ENCODE peak calls at places on chromosomes 16 and 17, in eight cellular contexts. One of them, this sample, is unnamed.

GRCh38 chr17:29571486-29571882 is 3.0 kb downstream of the TP53I13 start:
- DNase-seq in IMR-90: no peak
- DNase-seq in GM23248: no peak
- DNase-seq in DND-41: no peak
- DNase-seq in MM.1S: no peak
- DNase-seq in neuronal stem cell: no peak
- DNase-seq in keratinocyte: no peak
- DNase-seq in fibroblast of lung: no peak
- DNase-seq in this sample: no peak

GRCh38 chr16:69424935-69425784 is 741 bp downstream of the CYB5B start:
- DNase-seq in keratinocyte: no peak
- DNase-seq in MM.1S: no peak
- DNase-seq in IMR-90: no peak
- DNase-seq in fibroblast of lung: no peak
- DNase-seq in DND-41: peak
- DNase-seq in GM23248: no peak
- DNase-seq in neuronal stem cell: no peak
- DNase-seq in this sample: no peak

GRCh38 chr16:10617662-10618420 is 37.4 kb upstream of the EMP2 start:
- DNase-seq in keratinocyte: no peak
- DNase-seq in GM23248: peak
- DNase-seq in IMR-90: no peak
- DNase-seq in DND-41: no peak
- DNase-seq in neuronal stem cell: no peak
- DNase-seq in fibroblast of lung: no peak
- DNase-seq in MM.1S: no peak
- DNase-seq in this sample: no peak

GRCh38 chr17:69284646-69285045 is 42.3 kb downstream of the ABCA5 start:
- DNase-seq in neuronal stem cell: no peak
- DNase-seq in MM.1S: no peak
- DNase-seq in fibroblast of lung: no peak
- DNase-seq in IMR-90: no peak
- DNase-seq in GM23248: no peak
- DNase-seq in keratinocyte: no peak
- DNase-seq in DND-41: no peak
- DNase-seq in this sample: no peak

GRCh38 chr17:39281806-39282205 is 56.1 kb upstream of the STAC2 start:
- DNase-seq in GM23248: peak
- DNase-seq in DND-41: no peak
- DNase-seq in fibroblast of lung: no peak
- DNase-seq in keratinocyte: no peak
- DNase-seq in MM.1S: no peak
- DNase-seq in IMR-90: peak
- DNase-seq in neuronal stem cell: no peak
- DNase-seq in this sample: no peak

GRCh38 chr17:364766-365165 is 12.2 kb upstream of the RPH3AL start:
- DNase-seq in keratinocyte: no peak
- DNase-seq in GM23248: no peak
- DNase-seq in neuronal stem cell: no peak
- DNase-seq in MM.1S: no peak
- DNase-seq in fibroblast of lung: no peak
- DNase-seq in IMR-90: no peak
- DNase-seq in DND-41: no peak
- DNase-seq in this sample: no peak

GRCh38 chr16:54477766-54478165 is 191.2 kb upstream of the IRX3 start:
- DNase-seq in fibroblast of lung: no peak
- DNase-seq in neuronal stem cell: no peak
- DNase-seq in IMR-90: no peak
- DNase-seq in MM.1S: no peak
- DNase-seq in DND-41: no peak
- DNase-seq in GM23248: no peak
- DNase-seq in keratinocyte: no peak
- DNase-seq in this sample: no peak

GRCh38 chr17:27952366-27952765 is 59.2 kb upstream of the LYRM9 start:
- DNase-seq in neuronal stem cell: no peak
- DNase-seq in DND-41: no peak
- DNase-seq in keratinocyte: no peak
- DNase-seq in GM23248: no peak
- DNase-seq in fibroblast of lung: no peak
- DNase-seq in MM.1S: no peak
- DNase-seq in IMR-90: no peak
- DNase-seq in this sample: no peak

GRCh38 chr17:36691606-36692005 is 90.2 kb downstream of the MRM1 start:
- DNase-seq in neuronal stem cell: no peak
- DNase-seq in fibroblast of lung: no peak
- DNase-seq in keratinocyte: no peak
- DNase-seq in DND-41: no peak
- DNase-seq in IMR-90: no peak
- DNase-seq in GM23248: no peak
- DNase-seq in MM.1S: no peak
- DNase-seq in this sample: no peak

GRCh38 chr17:38905375-38905774 is 20.0 kb upstream of the LASP1NB start:
- DNase-seq in keratinocyte: no peak
- DNase-seq in MM.1S: no peak
- DNase-seq in GM23248: no peak
- DNase-seq in IMR-90: no peak
- DNase-seq in fibroblast of lung: no peak
- DNase-seq in neuronal stem cell: no peak
- DNase-seq in DND-41: no peak
- DNase-seq in this sample: no peak

GRCh38 chr17:8859029-8859803 is 8.3 kb downstream of the PIK3R6 start:
- DNase-seq in neuronal stem cell: no peak
- DNase-seq in MM.1S: no peak
- DNase-seq in keratinocyte: no peak
- DNase-seq in DND-41: peak
- DNase-seq in fibroblast of lung: no peak
- DNase-seq in GM23248: peak
- DNase-seq in IMR-90: peak
- DNase-seq in this sample: no peak

GRCh38 chr16:68737046-68737729 is at the start of gene CDH1:
- DNase-seq in MM.1S: no peak
- DNase-seq in IMR-90: no peak
- DNase-seq in keratinocyte: no peak
- DNase-seq in neuronal stem cell: no peak
- DNase-seq in DND-41: no peak
- DNase-seq in GM23248: no peak
- DNase-seq in fibroblast of lung: no peak
- DNase-seq in this sample: peak

GRCh38 chr16:15658149-15658548 is 8.1 kb downstream of the NDE1 start:
- DNase-seq in keratinocyte: no peak
- DNase-seq in MM.1S: no peak
- DNase-seq in GM23248: no peak
- DNase-seq in IMR-90: no peak
- DNase-seq in neuronal stem cell: no peak
- DNase-seq in DND-41: no peak
- DNase-seq in fibroblast of lung: no peak
- DNase-seq in this sample: no peak

GRCh38 chr17:79803421-79803996 is 6.6 kb upstream of the CBX8 start:
- DNase-seq in GM23248: no peak
- DNase-seq in MM.1S: no peak
- DNase-seq in DND-41: no peak
- DNase-seq in neuronal stem cell: no peak
- DNase-seq in IMR-90: no peak
- DNase-seq in keratinocyte: no peak
- DNase-seq in fibroblast of lung: no peak
- DNase-seq in this sample: no peak

GRCh38 chr17:59093702-59094231 is 12.9 kb downstream of the TRIM37 start:
- DNase-seq in GM23248: peak
- DNase-seq in DND-41: no peak
- DNase-seq in IMR-90: peak
- DNase-seq in MM.1S: no peak
- DNase-seq in keratinocyte: peak
- DNase-seq in fibroblast of lung: peak
- DNase-seq in neuronal stem cell: no peak
- DNase-seq in this sample: peak

GRCh38 chr17:62062936-62063335 is 2.1 kb downstream of the MED13 start:
- DNase-seq in fibroblast of lung: peak
- DNase-seq in IMR-90: no peak
- DNase-seq in GM23248: no peak
- DNase-seq in neuronal stem cell: no peak
- DNase-seq in keratinocyte: no peak
- DNase-seq in MM.1S: no peak
- DNase-seq in DND-41: peak
- DNase-seq in this sample: no peak

GRCh38 chr17:77208217-77208808 is 67.5 kb downstream of the SEC14L1 start:
- DNase-seq in DND-41: no peak
- DNase-seq in IMR-90: peak
- DNase-seq in GM23248: peak
- DNase-seq in keratinocyte: no peak
- DNase-seq in fibroblast of lung: peak
- DNase-seq in neuronal stem cell: no peak
- DNase-seq in MM.1S: peak
- DNase-seq in this sample: peak

GRCh38 chr17:70478883-70479282 is 309.6 kb downstream of the KCNJ2 start:
- DNase-seq in neuronal stem cell: no peak
- DNase-seq in keratinocyte: no peak
- DNase-seq in GM23248: no peak
- DNase-seq in MM.1S: no peak
- DNase-seq in fibroblast of lung: peak
- DNase-seq in IMR-90: no peak
- DNase-seq in DND-41: no peak
- DNase-seq in this sample: no peak

GRCh38 chr17:41972571-41973411 is 6.2 kb downstream of the CNP start:
- DNase-seq in keratinocyte: no peak
- DNase-seq in IMR-90: no peak
- DNase-seq in neuronal stem cell: no peak
- DNase-seq in GM23248: no peak
- DNase-seq in DND-41: peak
- DNase-seq in fibroblast of lung: no peak
- DNase-seq in MM.1S: no peak
- DNase-seq in this sample: no peak

GRCh38 chr17:77356109-77356689 is 215.4 kb downstream of the SEC14L1 start:
- DNase-seq in neuronal stem cell: no peak
- DNase-seq in GM23248: peak
- DNase-seq in fibroblast of lung: no peak
- DNase-seq in DND-41: no peak
- DNase-seq in keratinocyte: no peak
- DNase-seq in IMR-90: no peak
- DNase-seq in MM.1S: no peak
- DNase-seq in this sample: no peak

GRCh38 chr17:39534768-39535405 is 72.8 kb downstream of the NEUROD2 start:
- DNase-seq in DND-41: no peak
- DNase-seq in MM.1S: no peak
- DNase-seq in fibroblast of lung: no peak
- DNase-seq in neuronal stem cell: no peak
- DNase-seq in GM23248: no peak
- DNase-seq in keratinocyte: no peak
- DNase-seq in IMR-90: no peak
- DNase-seq in this sample: no peak

GRCh38 chr17:76872221-76872873 is 4.1 kb downstream of the MGAT5B start:
- DNase-seq in GM23248: peak
- DNase-seq in neuronal stem cell: no peak
- DNase-seq in MM.1S: peak
- DNase-seq in DND-41: peak
- DNase-seq in fibroblast of lung: peak
- DNase-seq in IMR-90: peak
- DNase-seq in keratinocyte: peak
- DNase-seq in this sample: peak

GRCh38 chr16:12672986-12673385 is 130.7 kb downstream of the CPPED1 start:
- DNase-seq in keratinocyte: no peak
- DNase-seq in neuronal stem cell: no peak
- DNase-seq in fibroblast of lung: no peak
- DNase-seq in DND-41: no peak
- DNase-seq in MM.1S: no peak
- DNase-seq in IMR-90: no peak
- DNase-seq in GM23248: no peak
- DNase-seq in this sample: no peak

GRCh38 chr17:28891201-28891600 is 6.3 kb downstream of the FLOT2 start:
- DNase-seq in MM.1S: no peak
- DNase-seq in keratinocyte: no peak
- DNase-seq in DND-41: no peak
- DNase-seq in fibroblast of lung: no peak
- DNase-seq in IMR-90: no peak
- DNase-seq in GM23248: no peak
- DNase-seq in neuronal stem cell: no peak
- DNase-seq in this sample: no peak

GRCh38 chr17:75590314-75590761 is 2.7 kb downstream of the MYO15B start:
- DNase-seq in MM.1S: no peak
- DNase-seq in IMR-90: no peak
- DNase-seq in keratinocyte: no peak
- DNase-seq in fibroblast of lung: no peak
- DNase-seq in GM23248: no peak
- DNase-seq in DND-41: no peak
- DNase-seq in neuronal stem cell: no peak
- DNase-seq in this sample: no peak
- H3K4me2 ChIP-seq in MM.1S: no peak
- H3K4me2 ChIP-seq in IMR-90: no peak
- H3K4me2 ChIP-seq in keratinocyte: no peak
- H3K4me2 ChIP-seq in fibroblast of lung: no peak
- H3K4me2 ChIP-seq in GM23248: no peak
- H3K4me2 ChIP-seq in DND-41: no peak
- H3K4me2 ChIP-seq in neuronal stem cell: no peak
- H3K4me2 ChIP-seq in this sample: no peak

GRCh38 chr16:2719328-2720062 is 529 bp downstream of the PRSS27 start:
- DNase-seq in GM23248: no peak
- DNase-seq in IMR-90: no peak
- DNase-seq in MM.1S: no peak
- DNase-seq in DND-41: no peak
- DNase-seq in neuronal stem cell: no peak
- DNase-seq in keratinocyte: no peak
- DNase-seq in fibroblast of lung: no peak
- DNase-seq in this sample: no peak
- H3K4me2 ChIP-seq in GM23248: no peak
- H3K4me2 ChIP-seq in IMR-90: no peak
- H3K4me2 ChIP-seq in MM.1S: no peak
- H3K4me2 ChIP-seq in DND-41: peak
- H3K4me2 ChIP-seq in neuronal stem cell: no peak
- H3K4me2 ChIP-seq in keratinocyte: no peak
- H3K4me2 ChIP-seq in fibroblast of lung: no peak
- H3K4me2 ChIP-seq in this sample: peak

GRCh38 chr17:30956764-30957374 is 14.0 kb upstream of the RNF135 start:
- DNase-seq in fibroblast of lung: peak
- DNase-seq in MM.1S: no peak
- DNase-seq in IMR-90: no peak
- DNase-seq in GM23248: peak
- DNase-seq in keratinocyte: no peak
- DNase-seq in DND-41: no peak
- DNase-seq in neuronal stem cell: no peak
- DNase-seq in this sample: no peak
- H3K4me2 ChIP-seq in fibroblast of lung: peak
- H3K4me2 ChIP-seq in MM.1S: no peak
- H3K4me2 ChIP-seq in IMR-90: no peak
- H3K4me2 ChIP-seq in GM23248: no peak
- H3K4me2 ChIP-seq in keratinocyte: no peak
- H3K4me2 ChIP-seq in DND-41: no peak
- H3K4me2 ChIP-seq in neuronal stem cell: no peak
- H3K4me2 ChIP-seq in this sample: no peak

DNA sequence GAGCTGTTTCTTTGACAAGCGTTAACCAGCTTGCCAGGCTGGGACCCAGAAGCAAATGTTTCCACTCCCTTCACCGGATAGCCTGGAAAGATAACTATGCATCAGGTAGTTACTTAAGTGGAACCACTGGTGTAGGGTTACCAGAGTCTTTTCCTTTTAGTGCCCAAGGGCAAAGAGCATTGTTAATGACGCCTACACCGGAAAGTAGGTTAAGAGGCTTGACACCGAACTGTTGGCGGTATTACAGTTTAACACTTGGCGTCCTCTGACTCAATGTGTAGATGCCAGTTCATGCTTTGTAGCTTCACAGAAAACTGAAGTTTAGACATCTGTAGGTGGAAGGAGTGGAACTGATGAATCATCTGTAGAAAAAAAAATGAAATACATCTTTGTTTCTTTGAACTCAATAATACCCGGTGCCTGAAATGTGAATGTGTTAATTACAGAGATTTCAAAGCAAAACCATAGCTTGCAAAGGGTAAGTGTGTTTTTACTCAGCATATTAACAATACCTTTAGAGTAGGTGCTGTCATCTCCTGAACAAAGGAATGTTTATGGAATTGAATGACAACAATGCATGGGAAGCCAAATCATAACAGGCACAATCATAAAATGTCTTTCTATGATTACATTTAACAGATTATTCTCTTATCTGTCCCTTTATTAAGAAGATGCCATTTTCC is 426.7 kb upstream of the SALL1 start:
- DNase-seq in IMR-90: peak
- DNase-seq in DND-41: no peak
- DNase-seq in MM.1S: no peak
- DNase-seq in GM23248: peak
- DNase-seq in keratinocyte: peak
- DNase-seq in fibroblast of lung: peak
- DNase-seq in neuronal stem cell: no peak
- DNase-seq in this sample: peak
- H3K4me2 ChIP-seq in IMR-90: no peak
- H3K4me2 ChIP-seq in DND-41: no peak
- H3K4me2 ChIP-seq in MM.1S: no peak
- H3K4me2 ChIP-seq in GM23248: peak
- H3K4me2 ChIP-seq in keratinocyte: peak
- H3K4me2 ChIP-seq in fibroblast of lung: no peak
- H3K4me2 ChIP-seq in neuronal stem cell: no peak
- H3K4me2 ChIP-seq in this sample: no peak

This sample was measured in hepatocyte.